ENCODE peak calls at places on chromosomes 16 and 17, in eight cellular contexts. One of them, this sample, is unnamed. For H3K4me1 and H3K27me3, the result is how much of the 10 kb centered on the place peaks cover.

GRCh38 chr17:57692770-57693169 is 52.3 kb downstream of the CCDC182 start:
- DNase-seq in Panc1: no peak
- DNase-seq in H1: no peak
- DNase-seq in heart right ventricle: no peak
- DNase-seq in pancreas: no peak
- DNase-seq in HCT116: no peak
- DNase-seq in effector memory CD4-positive, alpha-beta T cell: no peak
- DNase-seq in NT2/D1: no peak
- DNase-seq in this sample: no peak

GRCh38 chr17:72387969-72388368 is 267.1 kb downstream of the SOX9 start:
- DNase-seq in heart right ventricle: no peak
- DNase-seq in effector memory CD4-positive, alpha-beta T cell: no peak
- DNase-seq in HCT116: no peak
- DNase-seq in pancreas: no peak
- DNase-seq in Panc1: no peak
- DNase-seq in H1: no peak
- DNase-seq in NT2/D1: no peak
- DNase-seq in this sample: no peak

GRCh38 chr16:50257876-50258275 is 8.5 kb upstream of the ADCY7 start:
- DNase-seq in HCT116: no peak
- DNase-seq in Panc1: no peak
- DNase-seq in NT2/D1: no peak
- DNase-seq in effector memory CD4-positive, alpha-beta T cell: no peak
- DNase-seq in heart right ventricle: no peak
- DNase-seq in pancreas: no peak
- DNase-seq in H1: no peak
- DNase-seq in this sample: no peak

GRCh38 chr16:88810868-88811599 is 694 bp downstream of the APRT start:
- DNase-seq in H1: no peak
- DNase-seq in NT2/D1: no peak
- DNase-seq in HCT116: peak
- DNase-seq in heart right ventricle: peak
- DNase-seq in effector memory CD4-positive, alpha-beta T cell: peak
- DNase-seq in pancreas: peak
- DNase-seq in Panc1: no peak
- DNase-seq in this sample: peak

GRCh38 chr16:57575468-57576277 is 33.2 kb downstream of the ADGRG5 start:
- DNase-seq in Panc1: no peak
- DNase-seq in pancreas: no peak
- DNase-seq in heart right ventricle: no peak
- DNase-seq in effector memory CD4-positive, alpha-beta T cell: no peak
- DNase-seq in H1: no peak
- DNase-seq in NT2/D1: no peak
- DNase-seq in HCT116: no peak
- DNase-seq in this sample: no peak

GRCh38 chr17:19021622-19022083 is 17.1 kb upstream of the FAM83G start:
- DNase-seq in NT2/D1: no peak
- DNase-seq in effector memory CD4-positive, alpha-beta T cell: peak
- DNase-seq in HCT116: no peak
- DNase-seq in pancreas: peak
- DNase-seq in H1: peak
- DNase-seq in Panc1: no peak
- DNase-seq in heart right ventricle: no peak
- DNase-seq in this sample: peak

GRCh38 chr17:9646556-9646905 is 1.2 kb downstream of the USP43 start:
- DNase-seq in effector memory CD4-positive, alpha-beta T cell: no peak
- DNase-seq in heart right ventricle: no peak
- DNase-seq in HCT116: no peak
- DNase-seq in H1: no peak
- DNase-seq in pancreas: no peak
- DNase-seq in Panc1: no peak
- DNase-seq in NT2/D1: no peak
- DNase-seq in this sample: no peak

GRCh38 chr17:9984768-9985167 is 79.7 kb upstream of the RCVRN start:
- DNase-seq in pancreas: no peak
- DNase-seq in NT2/D1: no peak
- DNase-seq in heart right ventricle: no peak
- DNase-seq in H1: no peak
- DNase-seq in Panc1: no peak
- DNase-seq in effector memory CD4-positive, alpha-beta T cell: no peak
- DNase-seq in HCT116: no peak
- DNase-seq in this sample: no peak

GRCh38 chr16:47904691-47905090 is 251.1 kb downstream of the ABCC12 start:
- DNase-seq in effector memory CD4-positive, alpha-beta T cell: no peak
- DNase-seq in Panc1: no peak
- DNase-seq in pancreas: no peak
- DNase-seq in H1: no peak
- DNase-seq in HCT116: no peak
- DNase-seq in NT2/D1: no peak
- DNase-seq in heart right ventricle: no peak
- DNase-seq in this sample: no peak

GRCh38 chr17:43341705-43342600 is 56.8 kb upstream of the ARL4D start:
- DNase-seq in heart right ventricle: no peak
- DNase-seq in effector memory CD4-positive, alpha-beta T cell: no peak
- DNase-seq in HCT116: no peak
- DNase-seq in Panc1: no peak
- DNase-seq in pancreas: no peak
- DNase-seq in NT2/D1: no peak
- DNase-seq in H1: no peak
- DNase-seq in this sample: no peak

GRCh38 chr16:20147091-20147490 is 73.4 kb upstream of the GPR139 start:
- DNase-seq in H1: no peak
- DNase-seq in NT2/D1: no peak
- DNase-seq in Panc1: no peak
- DNase-seq in effector memory CD4-positive, alpha-beta T cell: no peak
- DNase-seq in heart right ventricle: no peak
- DNase-seq in pancreas: no peak
- DNase-seq in HCT116: no peak
- DNase-seq in this sample: no peak

GRCh38 chr17:77515227-77515626 is 374.5 kb downstream of the SEC14L1 start:
- DNase-seq in Panc1: no peak
- DNase-seq in H1: no peak
- DNase-seq in effector memory CD4-positive, alpha-beta T cell: no peak
- DNase-seq in NT2/D1: no peak
- DNase-seq in HCT116: no peak
- DNase-seq in heart right ventricle: no peak
- DNase-seq in pancreas: no peak
- DNase-seq in this sample: no peak

GRCh38 chr16:1535391-1536291 is 2.2 kb downstream of the TMEM204 start:
- DNase-seq in HCT116: no peak
- DNase-seq in heart right ventricle: no peak
- DNase-seq in H1: no peak
- DNase-seq in NT2/D1: no peak
- DNase-seq in effector memory CD4-positive, alpha-beta T cell: no peak
- DNase-seq in Panc1: no peak
- DNase-seq in pancreas: no peak
- DNase-seq in this sample: no peak

GRCh38 chr17:50956409-50956749 is 90.2 kb upstream of the TOB1 start:
- DNase-seq in HCT116: no peak
- DNase-seq in heart right ventricle: no peak
- DNase-seq in Panc1: no peak
- DNase-seq in effector memory CD4-positive, alpha-beta T cell: no peak
- DNase-seq in NT2/D1: no peak
- DNase-seq in H1: no peak
- DNase-seq in pancreas: no peak
- DNase-seq in this sample: no peak

GRCh38 chr17:17345686-17346427 is 42.7 kb downstream of the NT5M start:
- DNase-seq in effector memory CD4-positive, alpha-beta T cell: no peak
- DNase-seq in pancreas: no peak
- DNase-seq in HCT116: no peak
- DNase-seq in heart right ventricle: no peak
- DNase-seq in Panc1: no peak
- DNase-seq in H1: peak
- DNase-seq in NT2/D1: no peak
- DNase-seq in this sample: no peak

GRCh38 chr16:78851266-78851665 is 749.3 kb downstream of the MAF start:
- DNase-seq in Panc1: no peak
- DNase-seq in pancreas: no peak
- DNase-seq in NT2/D1: no peak
- DNase-seq in H1: no peak
- DNase-seq in heart right ventricle: no peak
- DNase-seq in HCT116: no peak
- DNase-seq in effector memory CD4-positive, alpha-beta T cell: no peak
- DNase-seq in this sample: no peak

GRCh38 chr16:1113489-1113888 is 17.4 kb upstream of the C1QTNF8 start:
- DNase-seq in effector memory CD4-positive, alpha-beta T cell: no peak
- DNase-seq in pancreas: no peak
- DNase-seq in HCT116: no peak
- DNase-seq in Panc1: no peak
- DNase-seq in NT2/D1: no peak
- DNase-seq in H1: no peak
- DNase-seq in heart right ventricle: no peak
- DNase-seq in this sample: no peak

GRCh38 chr17:7336240-7337175 is at the start of gene ACAP1:
- DNase-seq in HCT116: no peak
- DNase-seq in Panc1: no peak
- DNase-seq in NT2/D1: no peak
- DNase-seq in effector memory CD4-positive, alpha-beta T cell: peak
- DNase-seq in H1: peak
- DNase-seq in heart right ventricle: no peak
- DNase-seq in pancreas: peak
- DNase-seq in this sample: no peak

GRCh38 chr16:14172200-14172805 is 101.2 kb downstream of the MRTFB start:
- DNase-seq in NT2/D1: no peak
- DNase-seq in HCT116: no peak
- DNase-seq in Panc1: no peak
- DNase-seq in effector memory CD4-positive, alpha-beta T cell: no peak
- DNase-seq in pancreas: no peak
- DNase-seq in H1: no peak
- DNase-seq in heart right ventricle: no peak
- DNase-seq in this sample: no peak

GRCh38 chr17:64387545-64388171 is 3.0 kb downstream of the PECAM1 start:
- DNase-seq in Panc1: no peak
- DNase-seq in pancreas: no peak
- DNase-seq in heart right ventricle: peak
- DNase-seq in H1: no peak
- DNase-seq in HCT116: no peak
- DNase-seq in effector memory CD4-positive, alpha-beta T cell: no peak
- DNase-seq in NT2/D1: no peak
- DNase-seq in this sample: no peak

GRCh38 chr17:64387145-64387473 is 3.6 kb downstream of the PECAM1 start:
- DNase-seq in H1: no peak
- DNase-seq in HCT116: no peak
- DNase-seq in effector memory CD4-positive, alpha-beta T cell: no peak
- DNase-seq in NT2/D1: no peak
- DNase-seq in heart right ventricle: no peak
- DNase-seq in Panc1: no peak
- DNase-seq in pancreas: no peak
- DNase-seq in this sample: no peak

GRCh38 chr17:64388961-64389565 is 1.6 kb downstream of the PECAM1 start:
- DNase-seq in HCT116: no peak
- DNase-seq in H1: no peak
- DNase-seq in pancreas: no peak
- DNase-seq in effector memory CD4-positive, alpha-beta T cell: no peak
- DNase-seq in heart right ventricle: no peak
- DNase-seq in NT2/D1: no peak
- DNase-seq in Panc1: no peak
- DNase-seq in this sample: no peak

GRCh38 chr17:64393000-64393402 is 2.3 kb upstream of the PECAM1 start:
- DNase-seq in Panc1: no peak
- DNase-seq in HCT116: no peak
- DNase-seq in pancreas: no peak
- DNase-seq in heart right ventricle: no peak
- DNase-seq in NT2/D1: no peak
- DNase-seq in H1: no peak
- DNase-seq in effector memory CD4-positive, alpha-beta T cell: no peak
- DNase-seq in this sample: no peak

GRCh38 chr17:64390066-64390465 is 594 bp downstream of the PECAM1 start:
- DNase-seq in H1: no peak
- DNase-seq in effector memory CD4-positive, alpha-beta T cell: no peak
- DNase-seq in pancreas: no peak
- DNase-seq in heart right ventricle: no peak
- DNase-seq in Panc1: no peak
- DNase-seq in NT2/D1: no peak
- DNase-seq in HCT116: no peak
- DNase-seq in this sample: no peak
- H3K4me3 ChIP-seq in H1: no peak
- H3K4me3 ChIP-seq in effector memory CD4-positive, alpha-beta T cell: no peak
- H3K4me3 ChIP-seq in pancreas: no peak
- H3K4me3 ChIP-seq in heart right ventricle: peak
- H3K4me3 ChIP-seq in Panc1: no peak
- H3K4me3 ChIP-seq in NT2/D1: no peak
- H3K4me3 ChIP-seq in HCT116: no peak
- H3K4me3 ChIP-seq in this sample: no peak

DNA sequence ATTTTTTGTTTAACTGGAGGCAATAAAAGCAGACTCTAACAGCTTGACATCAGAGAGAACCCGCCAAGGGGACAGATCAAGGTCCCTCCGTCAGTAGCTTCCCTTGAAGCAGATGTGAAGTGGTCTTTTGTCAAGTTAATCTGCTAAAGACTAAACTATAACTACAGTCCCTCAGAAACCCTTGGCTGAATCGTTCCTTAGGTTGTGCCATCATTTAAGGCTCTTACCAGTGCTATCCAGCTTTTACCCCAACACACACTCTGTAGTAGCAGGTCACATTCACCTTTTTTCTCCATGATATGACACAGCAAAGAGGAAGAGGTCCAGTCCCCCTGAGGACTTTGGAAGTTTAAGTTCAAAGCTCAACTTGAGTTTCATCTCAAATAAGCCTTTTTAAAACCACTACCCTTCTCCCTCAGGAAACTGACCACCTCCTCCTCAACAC is 49.7 kb downstream of the ERN1 start:
- DNase-seq in NT2/D1: no peak
- DNase-seq in H1: no peak
- DNase-seq in pancreas: no peak
- DNase-seq in HCT116: no peak
- DNase-seq in Panc1: no peak
- DNase-seq in heart right ventricle: no peak
- DNase-seq in effector memory CD4-positive, alpha-beta T cell: no peak
- DNase-seq in this sample: no peak
- H3K4me1 ChIP-seq in NT2/D1: under half
- H3K4me1 ChIP-seq in H1: under half
- H3K4me1 ChIP-seq in pancreas: half or more
- H3K4me1 ChIP-seq in HCT116: under half
- H3K4me1 ChIP-seq in Panc1: under half
- H3K4me1 ChIP-seq in heart right ventricle: under half
- H3K4me1 ChIP-seq in effector memory CD4-positive, alpha-beta T cell: under half
- H3K4me1 ChIP-seq in this sample: under half

GRCh38 chr17:79683365-79683764 is 47.4 kb upstream of the ENPP7 start:
- DNase-seq in H1: no peak
- DNase-seq in Panc1: no peak
- DNase-seq in effector memory CD4-positive, alpha-beta T cell: no peak
- DNase-seq in heart right ventricle: no peak
- DNase-seq in HCT116: no peak
- DNase-seq in pancreas: no peak
- DNase-seq in NT2/D1: no peak
- DNase-seq in this sample: no peak
- H3K27me3 ChIP-seq in H1: under half
- H3K27me3 ChIP-seq in Panc1: under half
- H3K27me3 ChIP-seq in effector memory CD4-positive, alpha-beta T cell: under half
- H3K27me3 ChIP-seq in heart right ventricle: half or more
- H3K27me3 ChIP-seq in HCT116: under half
- H3K27me3 ChIP-seq in pancreas: under half
- H3K27me3 ChIP-seq in NT2/D1: under half
- H3K27me3 ChIP-seq in this sample: under half

DNA sequence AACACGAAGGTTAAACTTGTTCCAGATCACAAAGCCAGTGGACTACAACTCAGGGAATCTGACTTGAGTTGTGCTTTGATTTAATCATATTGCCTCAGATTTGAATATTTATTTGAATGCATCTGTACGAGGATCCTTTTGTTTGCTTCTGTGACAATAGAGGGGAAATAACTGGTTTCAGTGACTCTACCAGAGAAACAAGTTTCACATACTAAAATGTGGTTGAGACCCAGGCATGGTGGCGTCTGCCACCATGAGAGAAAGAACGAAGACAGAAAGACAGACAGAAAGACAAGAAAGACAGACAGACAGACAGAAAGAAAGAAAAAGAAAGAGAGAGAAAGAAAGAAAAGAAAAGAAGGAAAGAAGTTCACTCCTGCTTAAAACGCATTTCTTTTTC is 24.0 kb downstream of the YWHAE start:
- DNase-seq in NT2/D1: no peak
- DNase-seq in heart right ventricle: no peak
- DNase-seq in pancreas: no peak
- DNase-seq in H1: no peak
- DNase-seq in Panc1: no peak
- DNase-seq in HCT116: no peak
- DNase-seq in effector memory CD4-positive, alpha-beta T cell: no peak
- DNase-seq in this sample: no peak
- H3K4me3 ChIP-seq in NT2/D1: no peak
- H3K4me3 ChIP-seq in heart right ventricle: no peak
- H3K4me3 ChIP-seq in pancreas: no peak
- H3K4me3 ChIP-seq in H1: no peak
- H3K4me3 ChIP-seq in Panc1: no peak
- H3K4me3 ChIP-seq in HCT116: no peak
- H3K4me3 ChIP-seq in effector memory CD4-positive, alpha-beta T cell: no peak
- H3K4me3 ChIP-seq in this sample: no peak